ENCODE peak calls at places on chromosomes 6 and 20, in five cellular contexts. U, Z, B, W and Q are unnamed samples.

GRCh38 chr20:31602779-31603441 is 2.2 kb upstream of the ID1 start:
- DNase-seq in Z (peak), U (peak), W (no peak), B (no peak), Q (peak)

GRCh38 chr20:44342240-44342639 is 5.4 kb downstream of the R3HDML start:
- DNase-seq in Z (no peak), U (no peak), W (no peak), B (peak), Q (no peak)

GRCh38 chr20:56347628-56348305 is 11.0 kb upstream of the FAM210B start:
- DNase-seq in B (no peak), U (no peak), W (no peak), Z (no peak), Q (no peak)

GRCh38 chr6:373031-373430 is 18.5 kb upstream of the IRF4 start:
- DNase-seq in Z (no peak), U (no peak), W (no peak), B (no peak), Q (no peak)

GRCh38 chr20:63032861-63033634 is 26.3 kb upstream of the BHLHE23 start:
- DNase-seq in Z (no peak), U (no peak), B (peak), W (no peak), Q (no peak)

GRCh38 chr6:69796081-69796626 is 656 bp downstream of the LMBRD1 start:
- DNase-seq in Z (peak), B (no peak), U (peak), W (peak), Q (peak)

GRCh38 chr6:30820196-30820595 is 64.1 kb upstream of the DDR1 start:
- DNase-seq in W (no peak), B (no peak), U (peak), Z (peak), Q (peak)

GRCh38 chr6:86756623-86757246 is 180.6 kb upstream of the HTR1E start:
- DNase-seq in Z (no peak), B (no peak), U (no peak), W (no peak), Q (no peak)

GRCh38 chr6:18395851-18396187 is 8.7 kb downstream of the RNF144B start:
- DNase-seq in Z (peak), W (no peak), U (peak), B (no peak), Q (peak)
- H3K4me3 ChIP-seq in Z (no peak), W (no peak), U (no peak), B (no peak), Q (no peak)

GRCh38 chr6:28927856-28928255 is 4.1 kb upstream of the TRIM27 start:
- DNase-seq in W (no peak), B (no peak), U (no peak), Z (no peak), Q (no peak)

GRCh38 chr6:28922004-28922840 is 1.6 kb downstream of the TRIM27 start:
- DNase-seq in Z (peak), W (no peak), B (no peak), U (peak), Q (peak)

GRCh38 chr6:28920281-28920680 is 3.5 kb downstream of the TRIM27 start:
- DNase-seq in W (no peak), Z (no peak), B (no peak), U (no peak), Q (no peak)

GRCh38 chr6:28922841-28923317 is 906 bp downstream of the TRIM27 start:
- DNase-seq in W (no peak), U (peak), B (no peak), Z (peak), Q (peak)

DNA sequence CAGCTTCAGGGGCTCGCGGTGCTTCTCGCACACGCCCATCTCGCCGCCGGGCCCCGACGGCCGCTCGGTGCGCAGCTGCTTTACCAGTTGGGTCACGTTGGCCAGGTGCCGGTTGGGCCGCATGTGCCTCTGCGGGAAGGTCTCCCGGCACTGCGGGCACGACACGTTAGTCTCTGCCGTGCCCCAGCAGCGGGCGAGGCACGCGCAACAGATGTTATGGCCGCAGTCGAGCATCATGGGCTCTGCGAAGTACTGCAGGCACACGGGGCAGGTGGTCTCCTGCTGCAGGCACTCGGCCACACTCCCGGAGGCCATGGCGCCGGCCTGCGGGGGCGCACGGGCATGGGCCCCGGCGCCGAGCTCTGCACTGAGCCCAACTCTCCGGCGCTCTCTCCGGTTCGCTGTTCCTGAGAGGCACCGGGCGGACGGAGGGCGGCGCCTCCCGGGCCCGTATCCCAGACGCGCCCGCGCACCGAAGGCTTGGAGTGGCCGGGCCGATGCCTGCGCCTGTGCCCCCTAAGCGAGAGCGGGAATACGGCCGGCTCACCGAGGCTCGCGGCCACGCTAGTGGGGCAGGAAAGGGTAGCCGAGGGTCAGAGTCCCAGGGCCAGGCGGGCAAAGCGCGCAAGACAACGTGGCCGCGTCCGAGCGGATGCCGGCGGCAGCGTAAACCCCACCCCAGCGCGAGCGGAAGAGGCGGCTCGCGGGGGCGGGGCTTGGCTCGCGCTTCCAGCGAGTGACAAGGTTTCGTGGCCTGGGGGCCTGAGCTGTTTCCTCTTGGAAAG is at the start of gene TRIM27:
- DNase-seq in W (peak), B (peak), Z (peak), U (peak), Q (peak)
- TF ChIP-seq CTCF in W (peak), B (no peak), Z (no peak), U (no peak), Q (no peak)

GRCh38 chr6:110039364-110039995 is 61.4 kb downstream of the GPR6 start:
- DNase-seq in Z (peak), U (peak), W (peak), B (peak), Q (peak)
- H3K4me3 ChIP-seq in Z (peak), U (peak), W (no peak), B (peak), Q (peak)

GRCh38 chr6:152993431-152993830 is 9.1 kb downstream of the MTRF1L start:
- DNase-seq in B (no peak), Z (no peak), U (no peak), W (no peak), Q (peak)
- TF ChIP-seq CTCF in B (no peak), Z (no peak), U (peak), W (no peak), Q (peak)

GRCh38 chr6:129500958-129501381 is 209.0 kb downstream of the ARHGAP18 start:
- DNase-seq in Z (no peak), W (no peak), U (peak), B (no peak), Q (peak)
- H3K4me3 ChIP-seq in Z (no peak), W (no peak), U (no peak), B (no peak), Q (peak)